ENCODE peak calls at places on chromosomes 7 and 10, in seven cellular contexts. X, H, F, T, G, V and U are unnamed samples.

GRCh38 chr10:132385721-132386418 is 11.1 kb upstream of the PWWP2B start:
- DNase-seq in X (peak), H (no peak), F (no peak), T (peak), G (no peak), V (no peak), U (no peak)

GRCh38 chr10:130425169-130425568 is 289.0 kb downstream of the GLRX3 start:
- DNase-seq in X (no peak), H (no peak), F (no peak), T (no peak), G (no peak), V (no peak), U (no peak)

GRCh38 chr10:110460111-110460809 is 37.4 kb upstream of the DUSP5 start:
- DNase-seq in X (no peak), H (peak), F (peak), T (no peak), G (no peak), V (no peak), U (peak)

GRCh38 chr7:29091121-29091601 is 55.2 kb downstream of the CPVL start:
- DNase-seq in X (no peak), H (no peak), F (no peak), T (peak), G (no peak), V (peak), U (no peak)

GRCh38 chr10:93493162-93493561 is 3.2 kb upstream of the CEP55 start:
- DNase-seq in X (no peak), H (no peak), F (no peak), T (no peak), G (no peak), V (no peak), U (no peak)

GRCh38 chr7:12706900-12707536 is 19.6 kb downstream of the ARL4A start:
- DNase-seq in X (no peak), H (no peak), F (no peak), T (no peak), G (no peak), V (peak), U (no peak)

GRCh38 chr7:131057015-131057518 is 270.6 kb upstream of the MKLN1 start:
- DNase-seq in X (no peak), H (no peak), F (no peak), T (no peak), G (no peak), V (peak), U (no peak)

GRCh38 chr7:149245244-149245643 is 5.8 kb downstream of the ZNF212 start:
- DNase-seq in X (no peak), H (peak), F (no peak), T (no peak), G (no peak), V (no peak), U (peak)

GRCh38 chr10:47276576-47277351 is 23.2 kb upstream of the GDF10 start:
- DNase-seq in X (no peak), H (no peak), F (no peak), T (no peak), G (no peak), V (no peak), U (no peak)